ENCODE peak calls at places on chromosomes 6 and 20, in nine cellular contexts. One of them, this sample, is unnamed.

GRCh38 chr6:163149535-163149848 is 265.0 kb upstream of the QKI start:
- DNase-seq in PC-3: no peak
- DNase-seq in psoas muscle: no peak
- DNase-seq in colonic mucosa: no peak
- DNase-seq in hepatocyte: no peak
- DNase-seq in HCT116: no peak
- DNase-seq in OCI-LY7: no peak
- DNase-seq in H1: no peak
- DNase-seq in right cardiac atrium: no peak
- DNase-seq in this sample: no peak

GRCh38 chr6:56772737-56773184 is 130.1 kb upstream of the DST start:
- DNase-seq in PC-3: peak; percentile 83
- DNase-seq in psoas muscle: peak; percentile 35
- DNase-seq in colonic mucosa: no peak
- DNase-seq in hepatocyte: peak; percentile 19
- DNase-seq in HCT116: no peak
- DNase-seq in OCI-LY7: no peak
- DNase-seq in H1: no peak
- DNase-seq in right cardiac atrium: no peak
- DNase-seq in this sample: no peak

GRCh38 chr6:101986476-101986875 is 593.0 kb downstream of the GRIK2 start:
- DNase-seq in PC-3: no peak
- DNase-seq in psoas muscle: no peak
- DNase-seq in colonic mucosa: no peak
- DNase-seq in hepatocyte: no peak
- DNase-seq in HCT116: no peak
- DNase-seq in OCI-LY7: no peak
- DNase-seq in H1: no peak
- DNase-seq in right cardiac atrium: no peak
- DNase-seq in this sample: no peak

GRCh38 chr6:10510592-10511367 is 10.4 kb upstream of the GCNT2 start:
- DNase-seq in PC-3: peak; percentile 77
- DNase-seq in psoas muscle: peak; percentile 38
- DNase-seq in colonic mucosa: peak; percentile 68
- DNase-seq in hepatocyte: peak; percentile 80
- DNase-seq in HCT116: peak; percentile 38
- DNase-seq in OCI-LY7: peak; percentile 82
- DNase-seq in H1: peak; percentile 62
- DNase-seq in right cardiac atrium: peak; percentile 61
- DNase-seq in this sample: peak; percentile 91

GRCh38 chr20:752263-752662 is 16.0 kb downstream of the SLC52A3 start:
- DNase-seq in PC-3: no peak
- DNase-seq in psoas muscle: no peak
- DNase-seq in colonic mucosa: no peak
- DNase-seq in hepatocyte: no peak
- DNase-seq in HCT116: no peak
- DNase-seq in OCI-LY7: no peak
- DNase-seq in H1: no peak
- DNase-seq in right cardiac atrium: no peak
- DNase-seq in this sample: no peak

GRCh38 chr6:130872250-130873095 is 45.3 kb downstream of the SMLR1 start:
- DNase-seq in PC-3: peak; percentile 66
- DNase-seq in psoas muscle: peak; percentile 68
- DNase-seq in colonic mucosa: peak; percentile 77
- DNase-seq in hepatocyte: peak; percentile 81
- DNase-seq in HCT116: peak; percentile 27
- DNase-seq in OCI-LY7: peak; percentile 67
- DNase-seq in H1: peak; percentile 85
- DNase-seq in right cardiac atrium: peak; percentile 71
- DNase-seq in this sample: peak; percentile 69

GRCh38 chr6:149093643-149094042 is 223.9 kb upstream of the TAB2 start:
- DNase-seq in PC-3: peak; percentile 59
- DNase-seq in psoas muscle: no peak
- DNase-seq in colonic mucosa: no peak
- DNase-seq in hepatocyte: no peak
- DNase-seq in HCT116: no peak
- DNase-seq in OCI-LY7: no peak
- DNase-seq in H1: no peak
- DNase-seq in right cardiac atrium: no peak
- DNase-seq in this sample: no peak

GRCh38 chr20:38473353-38473795 is 731 bp downstream of the RALGAPB start:
- DNase-seq in PC-3: peak; percentile 40
- DNase-seq in psoas muscle: no peak
- DNase-seq in colonic mucosa: no peak
- DNase-seq in hepatocyte: peak; percentile 59
- DNase-seq in HCT116: no peak
- DNase-seq in OCI-LY7: peak; percentile 16
- DNase-seq in H1: no peak
- DNase-seq in right cardiac atrium: no peak
- DNase-seq in this sample: no peak

GRCh38 chr20:37111926-37112455 is 16.2 kb upstream of the RBL1 start:
- DNase-seq in PC-3: no peak
- DNase-seq in psoas muscle: no peak
- DNase-seq in colonic mucosa: no peak
- DNase-seq in hepatocyte: no peak
- DNase-seq in HCT116: no peak
- DNase-seq in OCI-LY7: no peak
- DNase-seq in H1: no peak
- DNase-seq in right cardiac atrium: no peak
- DNase-seq in this sample: no peak

GRCh38 chr6:150250826-150251225 is 108.0 kb downstream of the PPP1R14C start:
- DNase-seq in PC-3: no peak
- DNase-seq in psoas muscle: peak; percentile 27
- DNase-seq in colonic mucosa: no peak
- DNase-seq in hepatocyte: peak; percentile 18
- DNase-seq in HCT116: no peak
- DNase-seq in OCI-LY7: no peak
- DNase-seq in H1: no peak
- DNase-seq in right cardiac atrium: no peak
- DNase-seq in this sample: no peak

GRCh38 chr20:17889226-17889625 is 79.4 kb downstream of the SNX5 start:
- DNase-seq in PC-3: peak; percentile 36
- DNase-seq in psoas muscle: no peak
- DNase-seq in colonic mucosa: no peak
- DNase-seq in hepatocyte: no peak
- DNase-seq in HCT116: peak; percentile 15
- DNase-seq in OCI-LY7: no peak
- DNase-seq in H1: no peak
- DNase-seq in right cardiac atrium: no peak
- DNase-seq in this sample: no peak

GRCh38 chr6:137914530-137915193 is 47.6 kb downstream of the TNFAIP3 start:
- DNase-seq in PC-3: no peak
- DNase-seq in psoas muscle: no peak
- DNase-seq in colonic mucosa: no peak
- DNase-seq in hepatocyte: no peak
- DNase-seq in HCT116: no peak
- DNase-seq in OCI-LY7: no peak
- DNase-seq in H1: no peak
- DNase-seq in right cardiac atrium: no peak
- DNase-seq in this sample: no peak

GRCh38 chr6:13733178-13733851 is 21.7 kb upstream of the RANBP9 start:
- DNase-seq in PC-3: peak; percentile 76
- DNase-seq in psoas muscle: peak; percentile 81
- DNase-seq in colonic mucosa: peak; percentile 41
- DNase-seq in hepatocyte: peak; percentile 64
- DNase-seq in HCT116: no peak
- DNase-seq in OCI-LY7: no peak
- DNase-seq in H1: no peak
- DNase-seq in right cardiac atrium: peak; percentile 57
- DNase-seq in this sample: no peak

GRCh38 chr6:140385686-140386085 is 1011.2 kb upstream of the CITED2 start:
- DNase-seq in PC-3: no peak
- DNase-seq in psoas muscle: no peak
- DNase-seq in colonic mucosa: no peak
- DNase-seq in hepatocyte: no peak
- DNase-seq in HCT116: no peak
- DNase-seq in OCI-LY7: no peak
- DNase-seq in H1: no peak
- DNase-seq in right cardiac atrium: no peak
- DNase-seq in this sample: no peak

GRCh38 chr6:3843379-3844096 is 5.6 kb upstream of the FAM50B start:
- DNase-seq in PC-3: peak; percentile 21
- DNase-seq in psoas muscle: no peak
- DNase-seq in colonic mucosa: no peak
- DNase-seq in hepatocyte: no peak
- DNase-seq in HCT116: no peak
- DNase-seq in OCI-LY7: no peak
- DNase-seq in H1: no peak
- DNase-seq in right cardiac atrium: no peak
- DNase-seq in this sample: peak; percentile 71

GRCh38 chr20:16299892-16300291 is 273.4 kb downstream of the KIF16B start:
- DNase-seq in PC-3: no peak
- DNase-seq in psoas muscle: no peak
- DNase-seq in colonic mucosa: no peak
- DNase-seq in hepatocyte: no peak
- DNase-seq in HCT116: no peak
- DNase-seq in OCI-LY7: no peak
- DNase-seq in H1: no peak
- DNase-seq in right cardiac atrium: no peak
- DNase-seq in this sample: no peak

GRCh38 chr6:53608386-53608785 is 57.2 kb downstream of the KLHL31 start:
- DNase-seq in PC-3: no peak
- DNase-seq in psoas muscle: no peak
- DNase-seq in colonic mucosa: no peak
- DNase-seq in hepatocyte: no peak
- DNase-seq in HCT116: no peak
- DNase-seq in OCI-LY7: no peak
- DNase-seq in H1: no peak
- DNase-seq in right cardiac atrium: no peak
- DNase-seq in this sample: no peak

GRCh38 chr6:7445076-7445475 is 55.5 kb downstream of the RIOK1 start:
- DNase-seq in PC-3: no peak
- DNase-seq in psoas muscle: no peak
- DNase-seq in colonic mucosa: no peak
- DNase-seq in hepatocyte: no peak
- DNase-seq in HCT116: no peak
- DNase-seq in OCI-LY7: no peak
- DNase-seq in H1: no peak
- DNase-seq in right cardiac atrium: no peak
- DNase-seq in this sample: no peak

GRCh38 chr20:63741676-63742380 is 2.3 kb downstream of the SLC2A4RG start:
- DNase-seq in PC-3: no peak
- DNase-seq in psoas muscle: no peak
- DNase-seq in colonic mucosa: no peak
- DNase-seq in hepatocyte: no peak
- DNase-seq in HCT116: no peak
- DNase-seq in OCI-LY7: no peak
- DNase-seq in H1: peak; percentile 41
- DNase-seq in right cardiac atrium: no peak
- DNase-seq in this sample: no peak
- H3K4me3 ChIP-seq in PC-3: peak overlapping the region; percentile 84
- H3K4me3 ChIP-seq in psoas muscle: peak overlapping the region; percentile 71
- H3K4me3 ChIP-seq in colonic mucosa: no peak overlapping the region
- H3K4me3 ChIP-seq in hepatocyte: no peak overlapping the region
- H3K4me3 ChIP-seq in HCT116: peak overlapping the region; percentile 76
- H3K4me3 ChIP-seq in OCI-LY7: no peak overlapping the region
- H3K4me3 ChIP-seq in H1: no peak overlapping the region
- H3K4me3 ChIP-seq in right cardiac atrium: no peak overlapping the region
- H3K4me3 ChIP-seq in this sample: no peak overlapping the region

GRCh38 chr6:125123468-125124249 is 29.9 kb upstream of the TPD52L1 start:
- DNase-seq in PC-3: no peak
- DNase-seq in psoas muscle: no peak
- DNase-seq in colonic mucosa: no peak
- DNase-seq in hepatocyte: no peak
- DNase-seq in HCT116: no peak
- DNase-seq in OCI-LY7: no peak
- DNase-seq in H1: no peak
- DNase-seq in right cardiac atrium: no peak
- DNase-seq in this sample: peak; percentile 30
- H3K27ac ChIP-seq in PC-3: peak overlapping the region; percentile 55
- H3K27ac ChIP-seq in psoas muscle: no peak overlapping the region
- H3K27ac ChIP-seq in colonic mucosa: no peak overlapping the region
- H3K27ac ChIP-seq in hepatocyte: no peak overlapping the region
- H3K27ac ChIP-seq in HCT116: peak overlapping the region; percentile 4
- H3K27ac ChIP-seq in OCI-LY7: no peak overlapping the region
- H3K27ac ChIP-seq in H1: no peak overlapping the region
- H3K27ac ChIP-seq in right cardiac atrium: no peak overlapping the region
- H3K27ac ChIP-seq in this sample: peak overlapping the region; percentile 41

GRCh38 chr6:30618270-30618787 is 689 bp downstream of the MRPS18B start:
- DNase-seq in PC-3: peak; percentile 24
- DNase-seq in psoas muscle: no peak
- DNase-seq in colonic mucosa: peak; percentile 60
- DNase-seq in hepatocyte: no peak
- DNase-seq in HCT116: no peak
- DNase-seq in OCI-LY7: no peak
- DNase-seq in H1: no peak
- DNase-seq in right cardiac atrium: no peak
- DNase-seq in this sample: no peak

GRCh38 chr6:30616811-30617564 is at the start of gene PPP1R10:
- DNase-seq in PC-3: peak; percentile 100
- DNase-seq in psoas muscle: peak; percentile 98
- DNase-seq in colonic mucosa: peak; percentile 99
- DNase-seq in hepatocyte: peak; percentile 100
- DNase-seq in HCT116: peak; percentile 100
- DNase-seq in OCI-LY7: peak; percentile 100
- DNase-seq in H1: peak; percentile 99
- DNase-seq in right cardiac atrium: peak; percentile 99
- DNase-seq in this sample: peak; percentile 100

GRCh38 chr6:30615958-30616810 is 859 bp downstream of the PPP1R10 start:
- DNase-seq in PC-3: no peak
- DNase-seq in psoas muscle: no peak
- DNase-seq in colonic mucosa: no peak
- DNase-seq in hepatocyte: peak; percentile 37
- DNase-seq in HCT116: no peak
- DNase-seq in OCI-LY7: peak; percentile 66
- DNase-seq in H1: no peak
- DNase-seq in right cardiac atrium: no peak
- DNase-seq in this sample: peak; percentile 82

GRCh38 chr6:30619561-30619960 is 1.9 kb downstream of the MRPS18B start:
- DNase-seq in PC-3: no peak
- DNase-seq in psoas muscle: no peak
- DNase-seq in colonic mucosa: no peak
- DNase-seq in hepatocyte: no peak
- DNase-seq in HCT116: no peak
- DNase-seq in OCI-LY7: no peak
- DNase-seq in H1: no peak
- DNase-seq in right cardiac atrium: no peak
- DNase-seq in this sample: no peak

GRCh38 chr6:30617565-30618269 is at the start of gene MRPS18B:
- DNase-seq in PC-3: peak; percentile 97
- DNase-seq in psoas muscle: peak; percentile 98
- DNase-seq in colonic mucosa: peak; percentile 98
- DNase-seq in hepatocyte: peak; percentile 98
- DNase-seq in HCT116: peak; percentile 96
- DNase-seq in OCI-LY7: peak; percentile 98
- DNase-seq in H1: peak; percentile 92
- DNase-seq in right cardiac atrium: peak; percentile 99
- DNase-seq in this sample: peak; percentile 100
- H3K4me3 ChIP-seq in PC-3: peak within 1 kb of the TSS; percentile 86
- H3K4me3 ChIP-seq in psoas muscle: peak within 1 kb of the TSS; percentile 84
- H3K4me3 ChIP-seq in colonic mucosa: peak within 1 kb of the TSS; percentile 63
- H3K4me3 ChIP-seq in hepatocyte: peak within 1 kb of the TSS; percentile 81
- H3K4me3 ChIP-seq in HCT116: peak within 1 kb of the TSS; percentile 92
- H3K4me3 ChIP-seq in OCI-LY7: peak within 1 kb of the TSS; percentile 88
- H3K4me3 ChIP-seq in H1: peak within 1 kb of the TSS; percentile 97
- H3K4me3 ChIP-seq in right cardiac atrium: peak within 1 kb of the TSS; percentile 99
- H3K4me3 ChIP-seq in this sample: peak within 1 kb of the TSS; percentile 78

DNA sequence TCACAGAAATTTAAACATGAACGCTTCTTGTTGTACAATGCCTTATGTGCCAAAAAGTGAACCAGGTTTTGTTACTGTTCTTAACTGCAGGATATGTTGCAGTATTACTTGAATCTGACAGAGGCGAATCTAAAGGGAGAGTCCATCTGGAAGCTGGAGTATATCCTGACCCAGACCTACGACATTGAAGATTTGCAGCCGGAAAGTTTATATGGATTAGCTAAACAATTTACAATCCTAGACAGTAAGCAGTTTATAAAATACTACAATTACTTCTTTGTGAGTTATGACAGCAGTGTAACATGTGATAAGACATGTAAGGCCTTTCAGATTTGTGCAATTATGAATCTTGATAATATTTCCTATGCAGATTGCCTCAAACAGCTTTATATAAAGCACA is 19.9 kb downstream of the SMPDL3A start:
- DNase-seq in PC-3: no peak
- DNase-seq in psoas muscle: no peak
- DNase-seq in colonic mucosa: no peak
- DNase-seq in hepatocyte: no peak
- DNase-seq in HCT116: no peak
- DNase-seq in OCI-LY7: no peak
- DNase-seq in H1: no peak
- DNase-seq in right cardiac atrium: no peak
- DNase-seq in this sample: no peak
- H3K27ac ChIP-seq in PC-3: no peak overlapping the region
- H3K27ac ChIP-seq in psoas muscle: no peak overlapping the region
- H3K27ac ChIP-seq in colonic mucosa: no peak overlapping the region
- H3K27ac ChIP-seq in hepatocyte: no peak overlapping the region
- H3K27ac ChIP-seq in HCT116: no peak overlapping the region
- H3K27ac ChIP-seq in OCI-LY7: no peak overlapping the region
- H3K27ac ChIP-seq in H1: no peak overlapping the region
- H3K27ac ChIP-seq in right cardiac atrium: no peak overlapping the region
- H3K27ac ChIP-seq in this sample: no peak overlapping the region

This sample was measured in WERI-Rb-1.